ENCODE peak calls at places on chromosomes 11 and 22, in five cellular contexts. B, U, G, K and R are unnamed samples.

GRCh38 chr22:41216984-41217383 is 11.9 kb downstream of the L3MBTL2 start:
- DNase-seq in B (peak), U (no peak), G (no peak), K (no peak), R (no peak)

GRCh38 chr11:69744435-69744834 is 30.7 kb downstream of the FGF4 start:
- DNase-seq in B (no peak), U (no peak), G (no peak), K (no peak), R (no peak)

GRCh38 chr11:30617762-30618161 is 31.6 kb upstream of the MPPED2 start:
- DNase-seq in B (no peak), U (no peak), G (no peak), K (no peak), R (no peak)

GRCh38 chr11:85316967-85317366 is 310.2 kb downstream of the DLG2 start:
- DNase-seq in B (no peak), U (no peak), G (no peak), K (no peak), R (no peak)

GRCh38 chr22:31212783-31213626 is 907 bp downstream of the LIMK2 start:
- DNase-seq in B (no peak), U (peak), G (no peak), K (no peak), R (no peak)

GRCh38 chr22:38406617-38407016 is 48.4 kb downstream of the KCNJ4 start:
- DNase-seq in B (no peak), U (no peak), G (no peak), K (no peak), R (no peak)

GRCh38 chr11:9574556-9574805 is 1.0 kb downstream of the WEE1 start:
- DNase-seq in B (peak), U (no peak), G (peak), K (peak), R (no peak)

GRCh38 chr11:60788401-60789110 is 3.4 kb downstream of the MS4A10 start:
- DNase-seq in B (no peak), U (peak), G (peak), K (no peak), R (no peak)

GRCh38 chr22:19448739-19449421 is 1.4 kb upstream of the C22orf39 start:
- DNase-seq in B (no peak), U (no peak), G (no peak), K (no peak), R (no peak)

GRCh38 chr11:109197656-109198055 is 224.3 kb upstream of the C11orf87 start:
- DNase-seq in B (no peak), U (no peak), G (no peak), K (no peak), R (no peak)

GRCh38 chr11:12266943-12267342 is 110.4 kb upstream of the PARVA start:
- DNase-seq in B (no peak), U (no peak), G (no peak), K (no peak), R (no peak)

GRCh38 chr11:59040607-59041006 is 45.5 kb upstream of the GLYATL1B start:
- DNase-seq in B (no peak), U (no peak), G (no peak), K (no peak), R (no peak)

GRCh38 chr11:61061081-61061826 is 41.0 kb upstream of the CD5 start:
- DNase-seq in B (no peak), U (no peak), G (no peak), K (no peak), R (no peak)

GRCh38 chr11:131465746-131466145 is 95.3 kb downstream of the NTM start:
- DNase-seq in B (no peak), U (no peak), G (no peak), K (no peak), R (peak)

GRCh38 chr11:117281159-117281558 is 10.0 kb upstream of the BACE1-AS start:
- DNase-seq in B (no peak), U (peak), G (no peak), K (peak), R (no peak)

GRCh38 chr11:119371778-119372182 is 9.7 kb downstream of the USP2 start:
- DNase-seq in B (no peak), U (peak), G (peak), K (no peak), R (no peak)

GRCh38 chr22:32309585-32310251 is 47.9 kb upstream of the RFPL3 start:
- DNase-seq in B (no peak), U (no peak), G (no peak), K (no peak), R (no peak)

GRCh38 chr22:37675930-37676571 is 615 bp downstream of the LGALS1 start:
- DNase-seq in B (peak), U (no peak), G (peak), K (peak), R (no peak)

GRCh38 chr22:38083931-38084631 is at the start of gene SLC16A8:
- DNase-seq in B (peak), U (no peak), G (no peak), K (no peak), R (peak)

GRCh38 chr22:17774928-17775675 is 833 bp upstream of the BID start:
- DNase-seq in B (no peak), U (no peak), G (no peak), K (no peak), R (no peak)

GRCh38 chr11:131618203-131618602 is 247.8 kb downstream of the NTM start:
- DNase-seq in B (no peak), U (no peak), G (no peak), K (no peak), R (no peak)

GRCh38 chr11:120228794-120229384 is 11.1 kb upstream of the POU2F3 start:
- DNase-seq in B (no peak), U (no peak), G (no peak), K (no peak), R (no peak)

GRCh38 chr11:124745835-124746620 is 6.0 kb downstream of the VSIG2 start:
- DNase-seq in B (no peak), U (peak), G (no peak), K (no peak), R (no peak)

GRCh38 chr11:88179141-88179540 is 3.9 kb upstream of the RAB38 start:
- DNase-seq in B (no peak), U (no peak), G (no peak), K (no peak), R (no peak)

GRCh38 chr11:88183233-88183632 is 8.0 kb upstream of the RAB38 start:
- DNase-seq in B (no peak), U (no peak), G (no peak), K (no peak), R (no peak)

GRCh38 chr11:88178211-88178610 is 3.0 kb upstream of the RAB38 start:
- DNase-seq in B (no peak), U (no peak), G (no peak), K (peak), R (no peak)

GRCh38 chr11:88181776-88182175 is 6.5 kb upstream of the RAB38 start:
- DNase-seq in B (no peak), U (no peak), G (no peak), K (no peak), R (no peak)

GRCh38 chr11:88179966-88180629 is 4.9 kb upstream of the RAB38 start:
- DNase-seq in B (no peak), U (no peak), G (no peak), K (no peak), R (no peak)
- TF ChIP-seq CTCF in B (no peak), U (no peak), G (no peak), K (no peak), R (no peak)

GRCh38 chr11:70834277-70834940 is 418.0 kb downstream of the SHANK2 start:
- DNase-seq in B (no peak), U (no peak), G (no peak), K (no peak), R (no peak)

GRCh38 chr11:70833011-70833410 is 419.4 kb downstream of the SHANK2 start:
- DNase-seq in B (no peak), U (no peak), G (no peak), K (no peak), R (no peak)

GRCh38 chr11:70834984-70835560 is 417.3 kb downstream of the SHANK2 start:
- DNase-seq in B (no peak), U (no peak), G (no peak), K (no peak), R (no peak)

GRCh38 chr11:70836071-70836470 is 416.3 kb downstream of the SHANK2 start:
- DNase-seq in B (no peak), U (no peak), G (no peak), K (no peak), R (no peak)

DNA sequence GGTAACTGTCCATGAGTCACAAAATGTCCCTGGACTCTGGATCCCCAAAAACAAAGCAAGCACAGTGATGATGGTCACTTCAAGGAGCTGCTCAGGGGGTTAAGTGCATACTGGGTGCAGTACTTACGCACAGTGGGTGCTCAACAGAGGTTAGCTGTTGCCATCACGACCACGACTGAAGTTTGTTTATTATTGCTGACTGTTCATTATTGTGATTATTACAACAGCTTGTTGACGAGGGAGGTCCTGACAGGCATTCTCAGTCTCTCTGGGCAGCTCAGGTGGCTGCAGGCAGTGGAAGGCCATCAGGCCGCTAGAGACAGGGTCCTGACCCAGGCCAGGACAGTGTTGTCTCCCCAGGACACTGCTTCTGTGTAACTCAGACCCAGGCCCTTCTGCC is 418.8 kb downstream of the SHANK2 start:
- DNase-seq in B (no peak), U (no peak), G (no peak), K (no peak), R (no peak)
- H3K4me3 ChIP-seq in B (no peak), U (no peak), G (no peak), K (no peak), R (no peak)

GRCh38 chr22:21592422-21592821 is 24.9 kb downstream of the UBE2L3 start:
- DNase-seq in B (no peak), U (no peak), G (no peak), K (no peak), R (no peak)

GRCh38 chr22:21591695-21592094 is 24.2 kb downstream of the UBE2L3 start:
- DNase-seq in B (no peak), U (no peak), G (peak), K (no peak), R (no peak)

GRCh38 chr22:21594865-21595452 is 27.4 kb downstream of the UBE2L3 start:
- DNase-seq in B (no peak), U (no peak), G (no peak), K (no peak), R (no peak)

GRCh38 chr22:21590809-21591641 is 23.5 kb downstream of the UBE2L3 start:
- DNase-seq in B (no peak), U (no peak), G (no peak), K (no peak), R (no peak)

DNA sequence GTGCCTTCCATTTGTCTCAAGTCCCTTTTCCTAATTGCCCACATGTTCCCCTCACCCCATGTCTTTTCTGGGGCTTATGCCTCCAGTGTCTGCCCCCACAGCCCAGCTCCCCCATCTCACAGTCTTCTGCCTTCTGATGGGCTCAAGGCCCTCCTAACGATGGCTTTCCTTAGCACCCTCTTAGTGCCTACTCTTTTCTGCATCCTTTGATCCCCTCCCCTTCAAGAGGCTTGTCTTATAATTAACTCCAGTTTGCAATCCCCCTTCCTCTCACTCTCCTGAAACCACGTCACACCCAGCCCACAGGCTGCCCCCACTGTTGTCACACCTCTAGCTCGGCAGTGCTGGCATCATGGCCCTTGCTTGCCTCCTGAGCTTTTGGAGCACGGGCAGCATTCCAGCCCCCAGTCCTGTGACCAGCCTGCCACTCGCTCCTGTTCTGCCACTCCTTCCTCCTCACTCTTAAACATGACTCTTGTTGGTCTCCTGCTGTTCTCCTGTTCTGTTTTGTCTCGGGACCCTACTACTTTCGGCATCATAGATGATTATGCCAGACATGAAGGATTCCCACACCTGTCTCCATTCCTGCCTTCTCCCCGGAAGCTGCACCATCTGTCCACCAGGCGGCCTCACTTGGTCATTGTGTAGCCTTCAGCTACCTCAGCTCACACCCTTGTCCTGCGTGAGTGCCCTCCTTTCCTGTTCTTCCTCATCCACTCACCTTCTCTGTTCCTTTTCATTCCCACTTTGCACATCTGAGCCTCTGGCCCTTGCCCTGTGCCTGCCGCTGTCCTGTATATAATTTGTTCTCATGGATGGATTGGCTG is 26.1 kb downstream of the UBE2L3 start:
- DNase-seq in B (no peak), U (no peak), G (no peak), K (no peak), R (peak)
- TF ChIP-seq CTCF in B (no peak), U (peak), G (no peak), K (no peak), R (peak)

DNA sequence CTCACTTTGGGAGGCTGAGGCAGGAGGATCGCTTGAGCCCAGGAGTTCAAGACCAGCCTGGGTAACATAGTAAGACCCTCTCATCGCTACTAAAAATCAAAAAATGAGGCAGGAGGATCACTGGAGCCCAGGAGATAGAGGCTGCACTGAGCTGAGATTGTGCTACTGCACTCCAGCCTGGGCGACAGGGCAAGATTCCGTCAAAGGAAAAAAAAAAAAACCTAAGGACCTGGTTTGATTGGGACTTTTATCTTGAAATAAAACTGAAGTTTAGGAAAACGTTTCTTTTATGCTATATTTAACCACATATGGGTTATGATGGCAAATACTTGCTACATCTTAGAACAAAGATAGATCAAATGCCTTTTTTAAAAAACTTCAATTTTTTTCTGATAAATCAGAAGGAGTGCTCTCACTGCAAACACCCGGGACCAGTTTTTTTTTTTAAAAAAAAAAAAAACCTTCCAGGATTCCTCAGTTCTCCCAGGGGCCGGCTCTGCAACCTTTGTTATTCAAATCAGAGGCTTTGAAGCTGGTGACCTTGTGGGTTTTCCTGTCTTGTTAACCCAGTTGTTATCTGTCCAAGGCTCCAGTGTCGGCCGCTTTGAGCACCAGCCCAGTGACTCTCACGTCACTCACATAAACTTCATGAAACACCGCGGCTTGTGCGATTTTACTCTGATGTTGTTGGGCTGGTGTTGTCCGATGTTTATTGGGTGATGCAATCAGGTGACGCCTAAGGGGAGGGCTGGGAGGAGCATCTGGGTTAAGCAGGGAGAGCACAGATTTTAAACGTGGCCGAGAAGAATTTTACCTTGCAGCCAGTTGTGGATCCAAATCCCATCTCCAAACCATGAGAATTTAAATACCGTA is 24.7 kb upstream of the SLC22A12 start:
- DNase-seq in B (peak), U (peak), G (no peak), K (peak), R (peak)
- H3K4me3 ChIP-seq in B (no peak), U (peak), G (no peak), K (no peak), R (peak)